ENCODE peak calls at places on chromosome 22, in six cellular contexts. S, D, N, K, A and M are unnamed samples.

GRCh38 chr22:32066820-32067219 is 23.8 kb downstream of the SLC5A1 start:
- DNase-seq in K (no peak), S (no peak), N (no peak), D (no peak), A (no peak), M (no peak)

GRCh38 chr22:32043391-32043790 is 330 bp downstream of the SLC5A1 start:
- DNase-seq in N (no peak), A (no peak), S (no peak), K (no peak), D (no peak), M (no peak)

GRCh38 chr22:27377501-27377900 is 424.1 kb downstream of the MN1 start:
- DNase-seq in A (no peak), N (no peak), K (no peak), S (no peak), D (no peak), M (no peak)

GRCh38 chr22:46618667-46619066 is 1.5 kb upstream of the GRAMD4 start:
- DNase-seq in K (no peak), D (no peak), N (no peak), S (no peak), A (no peak), M (no peak)

GRCh38 chr22:48431014-48431413 is 1396.7 kb downstream of the BRD1 start:
- DNase-seq in N (no peak), S (no peak), D (no peak), A (no peak), K (no peak), M (no peak)

GRCh38 chr22:36411589-36412258 is 24.0 kb upstream of the MYH9 start:
- DNase-seq in S (peak), K (no peak), N (no peak), D (no peak), A (peak), M (no peak)

GRCh38 chr22:49027122-49027670 is 800.5 kb downstream of the BRD1 start:
- DNase-seq in N (no peak), A (no peak), D (no peak), S (no peak), K (no peak), M (no peak)

GRCh38 chr22:47782461-47783075 is 1020.1 kb downstream of the TBC1D22A start:
- DNase-seq in S (no peak), N (no peak), K (no peak), A (no peak), D (no peak), M (no peak)

GRCh38 chr22:19885841-19886592 is 31.3 kb upstream of the GNB1L start:
- DNase-seq in K (no peak), N (no peak), S (no peak), D (no peak), A (no peak), M (no peak)

GRCh38 chr22:48208894-48209293 is 1446.4 kb downstream of the TBC1D22A start:
- DNase-seq in D (no peak), S (no peak), K (no peak), N (no peak), A (no peak), M (no peak)

GRCh38 chr22:32465661-32466060 is 1.4 kb upstream of the BPIFC start:
- DNase-seq in S (no peak), D (no peak), N (no peak), K (no peak), A (no peak), M (no peak)

GRCh38 chr22:47631571-47632102 is 869.2 kb downstream of the TBC1D22A start:
- DNase-seq in N (no peak), S (no peak), K (peak), D (no peak), A (no peak), M (peak)

GRCh38 chr22:23054531-23055257 is 15.6 kb upstream of the GNAZ start:
- DNase-seq in N (no peak), K (no peak), D (no peak), S (peak), A (peak), M (no peak)

GRCh38 chr22:35749808-35750207 is 32.1 kb downstream of the APOL5 start:
- DNase-seq in D (no peak), K (no peak), A (no peak), S (no peak), N (no peak), M (no peak)

GRCh38 chr22:36398602-36399472 is 11.1 kb upstream of the MYH9 start:
- DNase-seq in A (no peak), S (no peak), D (no peak), N (peak), K (no peak), M (peak)

DNA sequence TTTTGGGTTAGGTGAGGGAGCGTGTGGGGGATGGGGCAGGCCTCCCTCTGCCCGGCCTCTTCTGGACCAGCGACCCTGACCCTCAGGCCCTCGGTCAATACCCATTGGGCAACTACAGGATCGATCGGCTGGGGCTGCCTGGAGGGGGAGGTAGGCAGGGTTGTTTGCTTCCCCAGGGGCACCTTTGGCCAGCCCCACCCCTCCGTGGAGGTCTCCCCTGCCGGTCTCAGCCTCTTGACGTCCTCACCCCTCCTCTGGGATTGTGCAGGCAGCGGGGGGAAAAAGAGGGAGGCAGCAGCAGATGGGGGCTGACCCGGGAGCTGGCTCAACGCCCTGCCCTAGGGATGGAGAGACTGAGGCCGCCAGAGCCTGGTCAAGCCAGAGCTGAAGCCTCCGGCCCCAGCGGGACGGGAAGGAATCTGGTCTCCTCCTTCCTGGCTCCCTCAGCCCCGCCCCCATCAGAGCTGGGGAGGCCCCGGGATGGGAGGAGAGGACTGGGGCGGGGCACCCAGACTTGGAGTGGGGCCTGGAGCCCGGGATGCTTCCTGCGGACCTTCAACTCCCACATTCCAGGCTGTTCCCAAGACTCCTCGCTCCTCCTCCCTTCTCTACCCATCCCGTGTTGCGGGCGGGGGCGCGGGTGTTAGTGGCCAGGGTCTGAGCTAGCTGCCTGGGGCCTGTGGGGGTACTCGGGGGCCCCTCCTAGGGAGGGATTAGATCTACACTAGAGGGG is 14.4 kb upstream of the CDC42EP1 start:
- DNase-seq in D (peak), A (peak), S (no peak), N (peak), K (no peak), M (peak)
- TF ChIP-seq EZH2phosphoT487 in D (no peak), A (no peak), S (no peak), N (no peak), K (no peak), M (no peak)

GRCh38 chr22:41910599-41911291 is 4.1 kb downstream of the SHISA8 start:
- DNase-seq in N (peak), K (no peak), D (peak), S (no peak), A (peak), M (peak)

GRCh38 chr22:41913842-41914534 is 886 bp downstream of the SHISA8 start:
- DNase-seq in A (no peak), S (no peak), N (peak), K (no peak), D (peak), M (no peak)

GRCh38 chr22:41911292-41911611 is 3.6 kb downstream of the SHISA8 start:
- DNase-seq in D (peak), A (no peak), N (no peak), S (no peak), K (no peak), M (no peak)

GRCh38 chr22:41913040-41913719 is 1.7 kb downstream of the SHISA8 start:
- DNase-seq in D (no peak), A (no peak), S (no peak), K (no peak), N (no peak), M (no peak)

GRCh38 chr22:41912338-41913039 is 2.4 kb downstream of the SHISA8 start:
- DNase-seq in D (no peak), A (no peak), N (no peak), S (no peak), K (no peak), M (no peak)
- TF ChIP-seq EZH2 in D (no peak), A (no peak), N (no peak), S (no peak), K (no peak), M (no peak)

DNA sequence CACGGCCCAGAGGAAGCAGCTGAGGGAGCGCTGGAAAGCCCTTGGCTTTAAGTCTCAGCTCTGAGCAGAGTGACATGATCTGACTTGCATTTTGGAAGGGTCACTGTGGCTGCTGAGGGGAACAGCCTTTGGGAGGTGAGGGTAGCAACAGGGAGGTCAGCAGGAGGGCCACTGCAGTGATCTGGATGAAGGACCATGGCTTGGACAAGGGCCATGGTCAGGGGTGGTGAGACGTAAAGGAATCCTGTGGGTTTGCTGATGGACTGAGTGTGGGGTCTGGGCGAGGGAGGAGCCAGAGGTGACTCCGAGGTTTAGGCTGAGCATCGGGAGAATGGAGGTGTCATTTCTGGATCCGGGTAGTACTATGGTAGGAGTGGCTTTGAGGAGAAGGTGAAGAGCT is 33.3 kb downstream of the SGSM3 start:
- DNase-seq in S (no peak), D (no peak), K (no peak), N (no peak), A (no peak), M (no peak)
- TF ChIP-seq EZH2phosphoT487 in S (no peak), D (no peak), K (no peak), N (no peak), A (no peak), M (no peak)

GRCh38 chr22:21067901-21068680 is 22.3 kb downstream of the LRRC74B start:
- DNase-seq in S (no peak), K (no peak), D (no peak), A (no peak), N (no peak), M (no peak)
- TF ChIP-seq EZH2 in S (no peak), K (no peak), D (no peak), A (no peak), N (no peak), M (no peak)

DNA sequence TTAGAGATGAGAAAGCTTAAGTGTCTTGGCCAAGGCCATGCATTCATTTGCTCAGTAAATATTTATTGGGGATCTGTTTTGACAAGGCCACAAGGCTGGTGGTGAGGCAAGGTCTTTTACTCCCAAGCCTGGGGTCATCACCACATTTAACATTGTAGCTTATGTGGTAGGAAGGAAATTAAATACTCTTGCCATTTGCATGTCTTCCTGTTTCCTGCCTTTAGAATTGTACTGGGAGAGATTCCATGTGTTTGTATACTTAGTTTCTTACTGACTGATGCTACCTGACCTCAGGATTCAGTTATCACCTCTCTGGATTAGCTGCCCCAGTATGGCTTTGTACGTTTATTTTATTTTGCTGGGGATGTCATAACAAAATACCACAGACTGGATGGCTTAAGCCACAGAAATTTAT is 44.7 kb downstream of the SPECC1L start:
- DNase-seq in D (no peak), A (no peak), K (no peak), S (no peak), N (no peak), M (no peak)
- TF ChIP-seq EZH2phosphoT487 in D (no peak), A (peak), K (no peak), S (no peak), N (no peak), M (no peak)

DNA sequence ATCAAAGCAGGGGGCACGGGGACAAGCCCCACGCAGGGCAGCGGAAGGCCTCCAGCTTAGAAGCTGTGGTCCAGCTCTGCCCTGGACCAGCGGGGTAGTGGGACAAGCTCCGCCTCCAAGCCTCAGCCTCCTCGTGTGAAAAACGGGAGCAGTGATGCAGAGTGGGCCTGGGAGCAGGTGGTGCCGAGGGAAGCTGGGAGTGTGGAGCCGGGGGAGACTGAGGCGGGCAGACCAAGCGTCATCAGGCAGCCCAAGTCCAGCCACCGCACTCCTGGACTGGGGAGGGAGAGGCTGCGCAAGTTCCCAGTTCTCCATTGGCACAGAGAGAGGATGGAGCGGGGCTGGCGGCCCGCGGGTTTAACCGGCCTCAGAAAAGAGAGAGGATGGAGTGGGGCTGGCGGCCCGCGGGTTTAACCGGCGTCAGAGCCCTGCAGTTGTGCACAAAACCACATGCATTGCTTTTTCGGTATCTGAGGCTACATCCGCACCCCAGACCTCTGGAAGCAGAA is 68.1 kb upstream of the PHF21B start:
- DNase-seq in K (no peak), D (no peak), A (no peak), S (no peak), N (no peak), M (no peak)
- TF ChIP-seq EZH2 in K (no peak), D (no peak), A (no peak), S (no peak), N (no peak), M (no peak)

DNA sequence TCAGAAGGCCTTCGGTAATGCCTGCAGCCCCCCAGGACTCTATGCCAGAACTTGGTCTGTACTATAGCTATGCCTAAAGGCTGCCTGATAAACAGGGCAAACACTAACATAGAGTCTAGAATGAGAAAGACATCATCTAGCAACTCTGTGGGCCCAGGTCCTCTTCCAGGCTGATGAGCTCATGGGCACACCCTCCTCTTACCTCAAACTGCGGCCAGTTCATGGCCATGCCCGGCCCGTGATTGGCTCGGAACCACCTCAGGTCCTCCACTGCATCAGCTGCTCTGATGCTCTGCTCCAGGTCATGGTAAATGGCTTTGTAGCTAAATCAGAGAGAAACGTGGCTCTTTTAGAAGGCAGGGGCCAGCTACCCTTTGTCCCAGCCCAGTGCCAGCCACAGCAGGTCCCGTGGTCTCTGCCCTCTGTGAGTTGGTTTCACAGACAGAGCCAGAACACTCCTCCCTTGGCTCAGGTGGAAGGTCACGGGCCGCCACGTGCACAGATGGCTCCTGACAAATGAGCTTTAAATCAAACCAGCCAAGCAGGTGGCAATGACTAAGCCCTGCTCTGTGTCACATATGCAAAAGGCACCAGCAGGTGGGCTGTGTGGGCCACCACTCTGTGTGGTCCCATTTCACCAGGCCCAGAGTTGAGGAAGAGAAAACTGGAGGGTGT is 25.0 kb upstream of the ARFGAP3 start:
- DNase-seq in A (no peak), S (no peak), D (no peak), K (no peak), N (no peak), M (no peak)
- TF ChIP-seq EZH2phosphoT487 in A (no peak), S (no peak), D (no peak), K (no peak), N (no peak), M (no peak)

DNA sequence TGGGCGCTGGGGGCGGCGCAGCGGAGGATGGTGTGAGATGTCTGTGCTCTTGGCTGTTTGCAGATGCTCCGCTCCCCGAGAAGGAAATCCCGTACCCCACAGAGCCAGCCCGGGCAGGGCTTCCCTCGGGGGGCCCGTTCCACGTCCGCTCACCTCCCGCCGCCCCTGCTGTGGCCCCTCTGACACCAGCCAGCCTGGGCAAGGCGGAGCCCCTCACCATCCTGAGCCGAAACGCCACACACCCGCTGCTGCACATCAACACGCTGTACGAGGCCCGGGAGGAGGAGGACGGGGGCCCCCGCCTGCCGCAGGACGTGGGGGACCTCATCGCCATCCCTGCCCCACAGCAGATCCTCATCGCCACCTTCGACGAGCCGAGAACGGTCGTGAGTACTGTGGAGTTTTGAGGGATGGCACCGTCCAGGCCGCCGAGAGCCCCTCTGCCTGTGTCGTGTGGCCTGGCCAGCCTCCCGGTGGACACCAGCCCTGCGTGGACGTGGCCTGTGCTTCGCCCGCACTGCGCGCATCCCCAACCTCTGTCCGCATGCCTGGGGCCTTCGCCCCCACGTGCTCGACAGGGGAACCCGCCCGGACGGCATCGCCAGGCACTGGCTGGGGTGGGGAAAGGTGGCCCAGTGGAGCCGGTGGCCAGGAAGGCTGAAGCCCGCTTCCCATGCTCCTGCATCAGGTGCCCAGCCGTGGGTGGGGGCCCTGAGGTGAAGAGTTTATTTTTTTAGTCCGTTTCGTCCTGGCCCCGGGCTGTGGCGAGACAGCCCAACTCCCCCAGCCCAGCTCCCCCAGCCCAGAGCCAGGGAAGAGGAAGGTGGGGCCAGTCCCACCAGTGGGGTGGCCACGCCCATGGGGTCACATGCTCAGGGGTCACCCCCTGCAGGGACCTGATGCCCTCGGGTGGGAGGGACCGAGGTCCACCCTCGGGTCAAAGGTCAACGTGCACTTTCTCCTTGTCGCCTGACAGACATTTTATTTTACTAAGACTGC is 6.5 kb upstream of the TRABD start:
- DNase-seq in N (no peak), K (no peak), A (no peak), S (no peak), D (no peak), M (no peak)
- TF ChIP-seq EZH2 in N (no peak), K (no peak), A (no peak), S (no peak), D (no peak), M (no peak)